ENCODE peak calls at places on chromosomes 13 and 19, in ten cellular contexts. O is bronchial epithelial cell; H is SJSA1; M is fibroblast of the aortic adventitia; G is Jurkat, Clone E6-1; N is hepatocyte; T is heart right ventricle; C is ovary; J is skeletal muscle cell; B is psoas muscle. A is an unnamed sample.

GRCh38 chr13:101736551-101736950 is 284.1 kb downstream of the ITGBL1 start:
- DNase-seq in O (peak), H (no peak), M (no peak), G (no peak), N (no peak), T (no peak), C (no peak), J (no peak), B (no peak), A (no peak)

GRCh38 chr19:38268539-38268938 is 4.2 kb downstream of the SPINT2 start:
- DNase-seq in O (no peak), H (no peak), M (no peak), G (no peak), N (peak), T (no peak), C (no peak), J (no peak), B (no peak), A (no peak)

GRCh38 chr13:54144809-54145208 is 1116.2 kb downstream of the OLFM4 start:
- DNase-seq in O (no peak), H (no peak), M (no peak), G (no peak), N (no peak), T (no peak), C (no peak), J (no peak), B (no peak), A (no peak)

GRCh38 chr13:28579334-28579733 is 79.6 kb upstream of the POMP start:
- DNase-seq in O (no peak), H (no peak), M (no peak), G (no peak), N (no peak), T (no peak), C (no peak), J (no peak), B (no peak), A (peak)

GRCh38 chr13:79782541-79783216 is 301.7 kb downstream of the NDFIP2 start:
- DNase-seq in O (peak), H (no peak), M (peak), G (no peak), N (peak), T (peak), C (peak), J (peak), B (peak), A (peak)

GRCh38 chr13:40026741-40027140 is 371.3 kb downstream of the COG6 start:
- DNase-seq in O (no peak), H (no peak), M (no peak), G (no peak), N (no peak), T (no peak), C (no peak), J (no peak), B (no peak), A (no peak)

GRCh38 chr19:24048261-24048660 is 38.7 kb upstream of the ZNF254 start:
- DNase-seq in O (no peak), H (no peak), M (no peak), G (no peak), N (no peak), T (no peak), C (no peak), J (no peak), B (no peak), A (no peak)

GRCh38 chr13:99136427-99136954 is 64.2 kb upstream of the UBAC2 start:
- DNase-seq in O (no peak), H (no peak), M (no peak), G (no peak), N (no peak), T (no peak), C (no peak), J (no peak), B (no peak), A (no peak)

GRCh38 chr13:65882810-65883209 is 1347.3 kb downstream of the PCDH9 start:
- DNase-seq in O (no peak), H (no peak), M (no peak), G (no peak), N (no peak), T (no peak), C (no peak), J (no peak), B (no peak), A (no peak)

GRCh38 chr19:10603084-10603872 is 16.2 kb upstream of the AP1M2 start:
- DNase-seq in O (no peak), H (peak), M (no peak), G (peak), N (peak), T (peak), C (peak), J (no peak), B (peak), A (peak)

GRCh38 chr13:73335226-73335625 is 276.4 kb downstream of the KLF5 start:
- DNase-seq in O (peak), H (peak), M (peak), G (no peak), N (no peak), T (no peak), C (no peak), J (peak), B (no peak), A (no peak)

GRCh38 chr19:34306213-34306661 is 51.9 kb downstream of the GARRE1 start:
- DNase-seq in O (no peak), H (no peak), M (no peak), G (no peak), N (no peak), T (no peak), C (no peak), J (no peak), B (no peak), A (no peak)

GRCh38 chr13:111610077-111610476 is 289.6 kb downstream of the TEX29 start:
- DNase-seq in O (no peak), H (no peak), M (no peak), G (peak), N (no peak), T (no peak), C (no peak), J (no peak), B (no peak), A (no peak)

GRCh38 chr19:21463449-21464105 is 41.8 kb upstream of the ZNF429 start:
- DNase-seq in O (no peak), H (no peak), M (no peak), G (no peak), N (peak), T (peak), C (peak), J (no peak), B (no peak), A (peak)

GRCh38 chr19:39138221-39139211 is 12.9 kb downstream of the PAK4 start:
- DNase-seq in O (no peak), H (no peak), M (peak), G (no peak), N (no peak), T (no peak), C (no peak), J (no peak), B (no peak), A (no peak)

GRCh38 chr19:19185853-19186728 is 5.9 kb downstream of the BORCS8 start:
- DNase-seq in O (peak), H (peak), M (peak), G (peak), N (peak), T (no peak), C (no peak), J (no peak), B (no peak), A (no peak)

GRCh38 chr13:25874907-25875306 is 176.9 kb downstream of the SHISA2 start:
- DNase-seq in O (no peak), H (no peak), M (no peak), G (peak), N (no peak), T (no peak), C (no peak), J (no peak), B (no peak), A (no peak)

GRCh38 chr19:35642798-35643254 is 1.3 kb downstream of the ETV2 start:
- DNase-seq in O (no peak), H (no peak), M (no peak), G (no peak), N (no peak), T (no peak), C (peak), J (no peak), B (no peak), A (no peak)

GRCh38 chr13:40084934-40085333 is 429.5 kb downstream of the COG6 start:
- DNase-seq in O (no peak), H (no peak), M (no peak), G (no peak), N (no peak), T (no peak), C (no peak), J (no peak), B (no peak), A (no peak)

GRCh38 chr13:93776936-93777335 is 550.3 kb downstream of the GPC6 start:
- DNase-seq in O (no peak), H (peak), M (peak), G (no peak), N (no peak), T (no peak), C (no peak), J (peak), B (no peak), A (no peak)

GRCh38 chr13:30766957-30767603 is 31.7 kb downstream of the ALOX5AP start:
- DNase-seq in O (no peak), H (no peak), M (no peak), G (peak), N (peak), T (no peak), C (no peak), J (no peak), B (no peak), A (no peak)

GRCh38 chr13:112700291-112701060 is 10.6 kb downstream of the ATP11A start:
- DNase-seq in O (no peak), H (no peak), M (no peak), G (no peak), N (no peak), T (no peak), C (no peak), J (no peak), B (no peak), A (no peak)

GRCh38 chr13:113652404-113653263 is 5.4 kb downstream of the ATP4B start:
- DNase-seq in O (no peak), H (no peak), M (no peak), G (no peak), N (no peak), T (no peak), C (peak), J (no peak), B (no peak), A (peak)

GRCh38 chr19:6440905-6441304 is 7.3 kb upstream of the SLC25A41 start:
- DNase-seq in O (no peak), H (no peak), M (no peak), G (no peak), N (no peak), T (no peak), C (no peak), J (no peak), B (no peak), A (no peak)

GRCh38 chr13:114268344-114269280 is 12.8 kb upstream of the UPF3A start:
- DNase-seq in O (no peak), H (no peak), M (no peak), G (peak), N (no peak), T (no peak), C (no peak), J (no peak), B (no peak), A (no peak)

GRCh38 chr19:4121815-4122214 is 2.1 kb downstream of the MAP2K2 start:
- DNase-seq in O (no peak), H (no peak), M (no peak), G (no peak), N (no peak), T (no peak), C (no peak), J (no peak), B (no peak), A (no peak)

GRCh38 chr19:4119763-4120162 is 4.2 kb downstream of the MAP2K2 start:
- DNase-seq in O (no peak), H (no peak), M (no peak), G (no peak), N (no peak), T (no peak), C (no peak), J (no peak), B (no peak), A (no peak)

GRCh38 chr19:4122480-4122879 is 1.4 kb downstream of the MAP2K2 start:
- DNase-seq in O (no peak), H (no peak), M (no peak), G (no peak), N (no peak), T (no peak), C (no peak), J (no peak), B (no peak), A (no peak)

GRCh38 chr19:4120531-4120930 is 3.4 kb downstream of the MAP2K2 start:
- DNase-seq in O (no peak), H (peak), M (peak), G (no peak), N (no peak), T (no peak), C (no peak), J (no peak), B (no peak), A (no peak)

DNA sequence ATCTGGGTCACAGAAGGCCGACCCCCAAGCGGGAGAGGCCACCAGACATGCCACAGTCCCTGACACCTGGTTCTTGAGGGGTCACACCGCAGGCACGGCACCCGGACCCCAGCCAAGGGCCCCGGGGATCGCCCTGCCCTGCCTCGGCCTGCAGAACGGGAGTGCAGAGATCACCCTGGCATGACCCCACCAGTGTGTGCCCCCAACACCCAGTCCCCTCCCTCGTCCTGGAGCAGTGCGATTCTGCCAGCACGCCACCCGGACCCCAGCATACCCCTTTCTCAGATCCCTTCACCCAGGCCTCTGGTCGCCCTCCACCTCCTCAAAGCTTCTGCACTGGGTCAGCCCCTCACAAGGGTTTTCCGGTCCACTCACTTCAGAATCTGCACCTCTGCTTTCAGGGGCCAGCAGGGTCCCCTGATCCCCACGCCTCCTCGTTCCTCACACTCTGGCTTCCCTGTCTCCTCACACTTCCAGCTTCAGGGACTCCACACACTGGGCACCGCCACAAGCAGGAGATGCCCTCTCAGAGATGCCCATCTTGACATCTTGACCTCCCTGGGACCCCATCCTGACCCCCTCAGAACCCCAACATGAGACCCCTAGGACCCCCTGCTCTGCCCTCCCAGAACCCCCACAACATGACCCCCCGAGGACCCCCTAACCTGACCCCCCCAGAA is 2.8 kb downstream of the MAP2K2 start:
- DNase-seq in O (no peak), H (no peak), M (no peak), G (no peak), N (no peak), T (no peak), C (no peak), J (no peak), B (no peak), A (no peak)
- H3K4me3 ChIP-seq in O (no peak), H (no peak), M (no peak), G (no peak), N (no peak), T (no peak), C (no peak), J (no peak), B (no peak), A (no peak)

DNA sequence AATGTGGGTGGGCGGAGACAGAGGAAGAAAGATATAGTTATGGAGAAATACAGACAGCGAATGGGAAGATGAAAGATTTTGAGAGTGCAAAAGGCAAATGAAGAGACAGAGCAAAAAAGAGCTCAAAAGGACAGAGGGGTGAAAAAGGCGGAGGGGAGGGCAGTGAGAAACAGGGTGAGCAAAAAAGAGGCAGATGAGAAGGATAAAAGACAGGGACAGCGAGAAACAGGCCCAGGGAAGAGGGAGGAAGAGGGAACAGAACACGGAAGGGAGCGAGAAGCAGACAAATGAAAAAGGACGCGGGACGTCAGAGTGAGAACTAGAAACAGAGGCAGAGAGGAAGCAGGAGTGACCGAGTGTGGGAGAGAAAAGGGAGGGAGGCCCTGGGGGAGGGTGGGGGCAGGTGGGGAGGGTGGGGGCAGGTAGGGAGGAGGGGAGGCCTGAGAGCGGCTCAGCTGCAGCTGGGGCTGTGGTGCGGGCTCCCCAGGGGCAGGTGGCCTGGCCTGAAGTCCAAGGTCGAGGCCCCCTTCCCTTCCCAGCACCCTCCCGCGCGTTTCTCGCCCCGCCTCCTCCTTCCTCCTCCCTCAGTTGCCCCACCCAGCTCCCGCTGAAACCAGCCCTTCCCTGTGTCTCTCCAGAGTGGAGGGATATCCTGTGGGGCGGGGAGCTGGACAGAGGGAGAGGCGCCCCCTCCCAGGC is 2.9 kb downstream of the KLK1 start:
- DNase-seq in O (no peak), H (no peak), M (no peak), G (no peak), N (peak), T (peak), C (no peak), J (no peak), B (no peak), A (no peak)
- H3K4me3 ChIP-seq in O (no peak), H (no peak), M (no peak), G (peak), N (no peak), T (no peak), C (no peak), J (no peak), B (no peak), A (peak)

GRCh38 chr13:107568181-107568580 is 647.2 kb downstream of the LIG4 start:
- DNase-seq in O (no peak), H (no peak), M (no peak), G (no peak), N (no peak), T (no peak), C (no peak), J (no peak), B (no peak), A (no peak)

GRCh38 chr13:107562222-107562621 is 653.1 kb downstream of the LIG4 start:
- DNase-seq in O (no peak), H (no peak), M (no peak), G (no peak), N (no peak), T (no peak), C (no peak), J (no peak), B (no peak), A (no peak)

GRCh38 chr13:107563099-107563925 is 652.0 kb downstream of the LIG4 start:
- DNase-seq in O (no peak), H (no peak), M (no peak), G (no peak), N (no peak), T (no peak), C (no peak), J (no peak), B (no peak), A (no peak)
- H3K4me3 ChIP-seq in O (no peak), H (no peak), M (no peak), G (no peak), N (no peak), T (no peak), C (no peak), J (no peak), B (no peak), A (no peak)

GRCh38 chr19:53520547-53521372 is 17.2 kb upstream of the ZNF331 start:
- DNase-seq in O (peak), H (peak), M (peak), G (peak), N (peak), T (peak), C (peak), J (peak), B (peak), A (peak)

GRCh38 chr19:53519431-53519830 is 18.5 kb upstream of the ZNF331 start:
- DNase-seq in O (no peak), H (no peak), M (no peak), G (no peak), N (peak), T (no peak), C (peak), J (no peak), B (no peak), A (peak)

GRCh38 chr19:53518716-53519115 is 19.2 kb upstream of the ZNF331 start:
- DNase-seq in O (no peak), H (no peak), M (no peak), G (no peak), N (no peak), T (no peak), C (no peak), J (no peak), B (no peak), A (no peak)

GRCh38 chr19:53521373-53522202 is 16.4 kb upstream of the ZNF331 start:
- DNase-seq in O (no peak), H (no peak), M (no peak), G (no peak), N (no peak), T (no peak), C (no peak), J (no peak), B (no peak), A (no peak)

DNA sequence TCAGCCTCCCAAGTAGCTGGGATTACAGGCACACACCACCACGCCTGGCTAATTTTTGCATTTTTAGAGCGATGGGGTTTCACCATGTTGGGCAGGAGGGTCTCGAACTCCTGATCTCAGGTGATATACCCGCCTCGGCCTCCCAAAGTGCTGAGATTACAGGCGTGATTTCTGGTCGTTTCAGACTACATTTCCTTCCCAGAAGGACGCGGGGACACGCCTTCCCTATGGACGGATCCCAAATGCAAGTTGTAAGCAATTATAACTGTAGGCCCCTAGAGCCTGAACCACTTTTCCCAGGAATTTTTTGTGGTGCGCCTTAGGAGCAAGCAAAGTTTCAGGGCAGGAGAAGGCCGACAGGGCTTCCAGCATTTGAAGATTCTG is 17.8 kb upstream of the ZNF331 start:
- DNase-seq in O (no peak), H (no peak), M (no peak), G (no peak), N (no peak), T (no peak), C (no peak), J (no peak), B (peak), A (no peak)
- H3K4me3 ChIP-seq in O (peak), H (peak), M (peak), G (peak), N (peak), T (peak), C (peak), J (peak), B (peak), A (peak)

GRCh38 chr19:7924651-7925170 is 1.2 kb downstream of the CTXN1 start:
- DNase-seq in O (no peak), H (no peak), M (no peak), G (no peak), N (no peak), T (no peak), C (peak), J (no peak), B (peak), A (peak)
- H3K4me3 ChIP-seq in O (no peak), H (no peak), M (no peak), G (no peak), N (no peak), T (peak), C (peak), J (peak), B (peak), A (peak)

GRCh38 chr13:57311009-57311586 is 144.1 kb downstream of the PRR20E start:
- DNase-seq in O (no peak), H (no peak), M (no peak), G (no peak), N (no peak), T (no peak), C (no peak), J (no peak), B (no peak), A (no peak)
- H3K4me3 ChIP-seq in O (no peak), H (no peak), M (no peak), G (no peak), N (no peak), T (no peak), C (no peak), J (no peak), B (no peak), A (no peak)

A was measured in lower lobe of right lung.